ENCODE peak calls at places on chromosomes 7 and 10, in six cellular contexts. W is Calu3, Q is fibroblast of the aortic adventitia, V is RWPE1, F is AG04449, I is NCI-H446 treated with DMSO at 0.1 percent for 48 hours. C is an unnamed sample.

GRCh38 chr10:33506391-33506790 is 171.9 kb upstream of the NRP1 start:
- DNase-seq in I (no peak), Q (no peak), F (no peak), V (no peak), W (no peak), C (no peak)

GRCh38 chr7:131385039-131385605 is 57.4 kb downstream of the MKLN1 start:
- DNase-seq in F (no peak), Q (peak), I (no peak), W (no peak), V (no peak), C (peak)

GRCh38 chr10:100508691-100509150 is 10.9 kb downstream of the SEC31B start:
- DNase-seq in F (no peak), V (peak), Q (peak), I (peak), W (peak), C (peak)

GRCh38 chr7:134613623-134614347 is 32.9 kb upstream of the BPGM start:
- DNase-seq in I (no peak), Q (peak), W (peak), F (peak), V (peak), C (peak)

GRCh38 chr7:155811560-155811894 is 736 bp downstream of the SHH start:
- DNase-seq in V (no peak), Q (no peak), I (no peak), W (peak), F (no peak), C (no peak)

GRCh38 chr10:76082232-76082631 is 650.8 kb downstream of the LRMDA start:
- DNase-seq in W (no peak), F (no peak), Q (no peak), V (no peak), I (no peak), C (no peak)

GRCh38 chr10:86103391-86104101 is 263.0 kb downstream of the GRID1 start:
- DNase-seq in W (no peak), I (peak), Q (no peak), V (no peak), F (no peak), C (no peak)

GRCh38 chr10:64619068-64619467 is 1097.9 kb downstream of the REEP3 start:
- DNase-seq in I (no peak), V (no peak), W (no peak), Q (no peak), F (no peak), C (no peak)

GRCh38 chr7:154212861-154213260 is 160.7 kb downstream of the DPP6 start:
- DNase-seq in F (no peak), V (no peak), Q (no peak), I (no peak), W (no peak), C (no peak)

GRCh38 chr7:102169651-102170416 is 116.8 kb upstream of the SH2B2 start:
- DNase-seq in Q (no peak), I (no peak), F (no peak), W (no peak), V (no peak), C (no peak)

GRCh38 chr7:103985565-103986126 is 3.8 kb downstream of the RELN start:
- DNase-seq in I (no peak), W (no peak), F (no peak), V (no peak), Q (no peak), C (no peak)

GRCh38 chr7:148919859-148920258 is 35.8 kb upstream of the EZH2 start:
- DNase-seq in F (no peak), I (no peak), V (no peak), W (no peak), Q (no peak), C (no peak)

GRCh38 chr7:600935-601334 is 81.3 kb upstream of the PDGFA start:
- DNase-seq in Q (no peak), W (no peak), V (no peak), I (no peak), F (no peak), C (no peak)

GRCh38 chr7:151901828-151902227 is 24.9 kb upstream of the PRKAG2 start:
- DNase-seq in V (no peak), Q (no peak), I (no peak), W (no peak), F (no peak), C (no peak)

GRCh38 chr10:61866700-61867368 is 34.7 kb upstream of the ARID5B start:
- DNase-seq in F (no peak), V (no peak), I (no peak), W (no peak), Q (no peak), C (no peak)

GRCh38 chr10:66882271-66882670 is 43.6 kb upstream of the LRRTM3 start:
- DNase-seq in Q (no peak), V (no peak), I (peak), F (no peak), W (no peak), C (no peak)

GRCh38 chr7:92778972-92779371 is 57.4 kb downstream of the CDK6 start:
- DNase-seq in I (no peak), W (no peak), V (no peak), Q (peak), F (peak), C (no peak)

GRCh38 chr10:109966961-109967738 is 40.6 kb upstream of the ADD3 start:
- DNase-seq in F (no peak), W (peak), V (no peak), Q (peak), I (no peak), C (peak)

GRCh38 chr10:8365935-8366911 is 311.7 kb downstream of the GATA3 start:
- DNase-seq in F (no peak), I (no peak), W (peak), Q (peak), V (peak), C (peak)

GRCh38 chr7:4115941-4116610 is 566.0 kb upstream of the FOXK1 start:
- DNase-seq in V (no peak), W (no peak), F (no peak), I (no peak), Q (no peak), C (no peak)